ENCODE peak calls at places on chromosomes 11 and 22, in four cellular contexts. One of them, this sample, is unnamed.
A peak's percentile ranks its signal among the peaks of the same experiment; 100 is the strongest.

GRCh38 chr11:4531666-4532065 is 13.3 kb upstream of the OR52M1 start:
- DNase-seq in IMR-90: no peak
- DNase-seq in SK-N-SH: no peak
- DNase-seq in hepatocyte: no peak
- DNase-seq in this sample: no peak

GRCh38 chr22:45071618-45072017 is 61.8 kb upstream of the PHF21B start:
- DNase-seq in IMR-90: no peak
- DNase-seq in SK-N-SH: no peak
- DNase-seq in hepatocyte: no peak
- DNase-seq in this sample: no peak

GRCh38 chr11:42043312-42043711 is 583.9 kb upstream of the LRRC4C start:
- DNase-seq in IMR-90: no peak
- DNase-seq in SK-N-SH: no peak
- DNase-seq in hepatocyte: no peak
- DNase-seq in this sample: no peak

GRCh38 chr11:95650271-95650670 is 139.3 kb downstream of the FAM76B start:
- DNase-seq in IMR-90: no peak
- DNase-seq in SK-N-SH: no peak
- DNase-seq in hepatocyte: no peak
- DNase-seq in this sample: no peak

GRCh38 chr11:33835143-33835878 is 56.6 kb downstream of the LMO2 start:
- DNase-seq in IMR-90: peak; percentile 76
- DNase-seq in SK-N-SH: peak; percentile 39
- DNase-seq in hepatocyte: peak; percentile 73
- DNase-seq in this sample: peak; percentile 16

GRCh38 chr11:32892355-32893090 is at the start of gene QSER1:
- DNase-seq in IMR-90: peak; percentile 41
- DNase-seq in SK-N-SH: peak; percentile 97
- DNase-seq in hepatocyte: peak; percentile 88
- DNase-seq in this sample: peak; percentile 11

GRCh38 chr11:75079546-75079945 is 17.1 kb downstream of the OR2AT4 start:
- DNase-seq in IMR-90: no peak
- DNase-seq in SK-N-SH: no peak
- DNase-seq in hepatocyte: no peak
- DNase-seq in this sample: no peak

GRCh38 chr11:17267576-17267975 is 9.0 kb upstream of the NUCB2 start:
- DNase-seq in IMR-90: peak; percentile 33
- DNase-seq in SK-N-SH: no peak
- DNase-seq in hepatocyte: peak; percentile 40
- DNase-seq in this sample: peak; percentile 89

GRCh38 chr22:25334091-25334490 is 114.7 kb downstream of the CRYBB2 start:
- DNase-seq in IMR-90: peak; percentile 16
- DNase-seq in SK-N-SH: no peak
- DNase-seq in hepatocyte: peak; percentile 53
- DNase-seq in this sample: peak; percentile 41

GRCh38 chr22:25113316-25113721 is 86.3 kb upstream of the CRYBB3 start:
- DNase-seq in IMR-90: no peak
- DNase-seq in SK-N-SH: no peak
- DNase-seq in hepatocyte: peak; percentile 22
- DNase-seq in this sample: no peak

GRCh38 chr11:102807921-102808320 is 10.0 kb upstream of the MMP1 start:
- DNase-seq in IMR-90: peak; percentile 19
- DNase-seq in SK-N-SH: peak; percentile 36
- DNase-seq in hepatocyte: peak; percentile 51
- DNase-seq in this sample: peak; percentile 36

GRCh38 chr11:108685419-108686161 is 20.7 kb downstream of the DDX10 start:
- DNase-seq in IMR-90: peak; percentile 29
- DNase-seq in SK-N-SH: no peak
- DNase-seq in hepatocyte: no peak
- DNase-seq in this sample: no peak

GRCh38 chr11:109984634-109985289 is 108.4 kb upstream of the ZC3H12C start:
- DNase-seq in IMR-90: no peak
- DNase-seq in SK-N-SH: no peak
- DNase-seq in hepatocyte: no peak
- DNase-seq in this sample: peak; percentile 34

GRCh38 chr11:131889146-131889577 is 518.7 kb downstream of the NTM start:
- DNase-seq in IMR-90: peak; percentile 95
- DNase-seq in SK-N-SH: peak; percentile 44
- DNase-seq in hepatocyte: peak; percentile 43
- DNase-seq in this sample: peak; percentile 36

GRCh38 chr22:22421392-22421791 is 87.2 kb downstream of the ZNF280B start:
- DNase-seq in IMR-90: no peak
- DNase-seq in SK-N-SH: no peak
- DNase-seq in hepatocyte: no peak
- DNase-seq in this sample: no peak

GRCh38 chr22:25282346-25282670 is 62.9 kb downstream of the CRYBB2 start:
- DNase-seq in IMR-90: no peak
- DNase-seq in SK-N-SH: no peak
- DNase-seq in hepatocyte: no peak
- DNase-seq in this sample: no peak

GRCh38 chr11:55658608-55659007 is 3.4 kb upstream of the OR4C6 start:
- DNase-seq in IMR-90: no peak
- DNase-seq in SK-N-SH: no peak
- DNase-seq in hepatocyte: no peak
- DNase-seq in this sample: no peak

GRCh38 chr22:20430101-20430640 is 7.5 kb downstream of the SCARF2 start:
- DNase-seq in IMR-90: no peak
- DNase-seq in SK-N-SH: no peak
- DNase-seq in hepatocyte: no peak
- DNase-seq in this sample: no peak

GRCh38 chr11:76408171-76408965 is 27.2 kb downstream of the GVQW3 start:
- DNase-seq in IMR-90: no peak
- DNase-seq in SK-N-SH: peak; percentile 27
- DNase-seq in hepatocyte: no peak
- DNase-seq in this sample: no peak

GRCh38 chr22:23045461-23045860 is 24.9 kb upstream of the GNAZ start:
- DNase-seq in IMR-90: no peak
- DNase-seq in SK-N-SH: no peak
- DNase-seq in hepatocyte: no peak
- DNase-seq in this sample: no peak

GRCh38 chr22:30249049-30250038 is 2.8 kb upstream of the LIF start:
- DNase-seq in IMR-90: no peak
- DNase-seq in SK-N-SH: no peak
- DNase-seq in hepatocyte: peak; percentile 67
- DNase-seq in this sample: no peak

GRCh38 chr11:123973816-123974215 is 3.8 kb downstream of the OR10S1 start:
- DNase-seq in IMR-90: peak; percentile 4
- DNase-seq in SK-N-SH: no peak
- DNase-seq in hepatocyte: no peak
- DNase-seq in this sample: no peak

GRCh38 chr22:23260645-23261581 is 80.6 kb downstream of the BCR start:
- DNase-seq in IMR-90: no peak
- DNase-seq in SK-N-SH: no peak
- DNase-seq in hepatocyte: no peak
- DNase-seq in this sample: no peak

GRCh38 chr11:17653606-17654005 is 65.8 kb upstream of the MYOD1 start:
- DNase-seq in IMR-90: no peak
- DNase-seq in SK-N-SH: no peak
- DNase-seq in hepatocyte: no peak
- DNase-seq in this sample: no peak

GRCh38 chr11:103920933-103921332 is 115.5 kb upstream of the DDI1 start:
- DNase-seq in IMR-90: no peak
- DNase-seq in SK-N-SH: no peak
- DNase-seq in hepatocyte: no peak
- DNase-seq in this sample: no peak

GRCh38 chr11:69663326-69663725 is 11.8 kb downstream of the LTO1 start:
- DNase-seq in IMR-90: no peak
- DNase-seq in SK-N-SH: no peak
- DNase-seq in hepatocyte: no peak
- DNase-seq in this sample: no peak

GRCh38 chr11:31676280-31676982 is 134.7 kb downstream of the PAX6 start:
- DNase-seq in IMR-90: no peak
- DNase-seq in SK-N-SH: no peak
- DNase-seq in hepatocyte: no peak
- DNase-seq in this sample: no peak
- H3K4me1 ChIP-seq in IMR-90: no peaks in the 10 kb centered on the region
- H3K4me1 ChIP-seq in SK-N-SH: no peaks in the 10 kb centered on the region
- H3K4me1 ChIP-seq in hepatocyte: no peaks in the 10 kb centered on the region
- H3K4me1 ChIP-seq in this sample: no peaks in the 10 kb centered on the region

DNA sequence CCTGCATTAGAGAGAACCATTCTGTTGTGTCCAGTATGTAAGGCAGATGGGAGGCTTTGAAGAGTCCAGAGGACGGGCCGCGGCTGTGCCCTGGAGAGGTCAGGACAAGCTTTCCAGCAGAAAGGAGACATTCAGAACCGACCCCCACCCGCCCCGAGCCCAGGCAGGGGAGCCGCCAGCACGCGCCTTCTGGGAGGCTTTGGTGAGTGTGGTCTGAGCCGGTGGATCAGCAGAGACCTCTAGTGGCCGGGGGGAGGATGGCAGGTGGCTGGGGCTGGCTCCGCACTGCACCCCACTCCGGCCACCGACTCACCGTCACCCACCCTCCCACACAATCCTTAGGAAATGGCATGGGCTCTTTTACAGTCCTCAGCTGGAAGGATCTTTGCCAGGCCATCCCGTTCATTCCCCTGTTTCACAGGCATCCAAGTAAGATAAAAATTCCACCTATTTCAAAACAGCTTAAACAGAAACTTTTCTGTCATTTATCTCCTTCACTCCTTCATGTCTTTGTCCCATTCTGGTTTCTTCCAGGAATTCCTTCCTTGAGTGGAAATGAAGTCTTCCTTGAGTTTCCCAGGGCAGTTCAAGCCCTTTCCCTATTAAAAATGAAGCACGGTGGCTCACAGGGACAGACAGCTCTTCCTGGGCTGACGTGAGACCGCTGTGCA is 91.1 kb downstream of the FEZ1 start:
- DNase-seq in IMR-90: peak; percentile 47
- DNase-seq in SK-N-SH: peak; percentile 91
- DNase-seq in hepatocyte: peak; percentile 82
- DNase-seq in this sample: peak; percentile 54
- H3K4me3 ChIP-seq in IMR-90: no peak overlapping the region
- H3K4me3 ChIP-seq in SK-N-SH: no peak overlapping the region
- H3K4me3 ChIP-seq in hepatocyte: no peak overlapping the region
- H3K4me3 ChIP-seq in this sample: no peak overlapping the region

GRCh38 chr22:39214383-39215069 is 30.3 kb downstream of the PDGFB start:
- DNase-seq in IMR-90: peak; percentile 36
- DNase-seq in SK-N-SH: no peak
- DNase-seq in hepatocyte: no peak
- DNase-seq in this sample: peak; percentile 95

GRCh38 chr22:39214006-39214382 is 30.8 kb downstream of the PDGFB start:
- DNase-seq in IMR-90: no peak
- DNase-seq in SK-N-SH: no peak
- DNase-seq in hepatocyte: no peak
- DNase-seq in this sample: no peak

GRCh38 chr22:39215430-39216142 is 29.2 kb downstream of the PDGFB start:
- DNase-seq in IMR-90: no peak
- DNase-seq in SK-N-SH: no peak
- DNase-seq in hepatocyte: no peak
- DNase-seq in this sample: peak; percentile 28

GRCh38 chr22:39216143-39216490 is 28.7 kb downstream of the PDGFB start:
- DNase-seq in IMR-90: no peak
- DNase-seq in SK-N-SH: no peak
- DNase-seq in hepatocyte: no peak
- DNase-seq in this sample: peak; percentile 57

DNA sequence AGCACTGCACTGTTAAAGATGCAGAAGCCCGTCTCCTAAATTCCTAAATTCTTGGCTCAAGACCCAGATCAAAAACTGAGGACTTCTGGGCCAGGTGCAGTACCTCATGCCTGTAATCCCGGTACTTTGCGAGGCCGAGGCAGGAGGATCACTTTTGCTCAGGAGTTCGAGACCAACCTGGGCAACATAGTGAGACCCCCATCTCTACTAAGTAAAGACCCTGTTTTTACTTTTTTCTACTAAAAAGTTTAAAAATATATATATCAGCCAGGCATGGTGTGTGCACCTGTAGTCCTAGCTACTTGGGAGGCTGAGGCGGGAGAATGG is 29.7 kb downstream of the PDGFB start:
- DNase-seq in IMR-90: no peak
- DNase-seq in SK-N-SH: no peak
- DNase-seq in hepatocyte: no peak
- DNase-seq in this sample: no peak
- H2AFZ ChIP-seq in IMR-90: no peak overlapping the region
- H2AFZ ChIP-seq in SK-N-SH: no peak overlapping the region
- H2AFZ ChIP-seq in hepatocyte: no peak overlapping the region
- H2AFZ ChIP-seq in this sample: no peak overlapping the region

GRCh38 chr11:57786436-57786835 is 24.8 kb downstream of the CTNND1 start:
- DNase-seq in IMR-90: peak; percentile 38
- DNase-seq in SK-N-SH: no peak
- DNase-seq in hepatocyte: no peak
- DNase-seq in this sample: peak; percentile 35
- H3K4me1 ChIP-seq in IMR-90: peaks cover 15% of the 10 kb centered on the region
- H3K4me1 ChIP-seq in SK-N-SH: peaks cover 15% of the 10 kb centered on the region
- H3K4me1 ChIP-seq in hepatocyte: peaks cover 58% of the 10 kb centered on the region
- H3K4me1 ChIP-seq in this sample: peaks cover 14% of the 10 kb centered on the region

GRCh38 chr22:40685406-40685805 is 6.1 kb downstream of the MCHR1 start:
- DNase-seq in IMR-90: no peak
- DNase-seq in SK-N-SH: no peak
- DNase-seq in hepatocyte: no peak
- DNase-seq in this sample: no peak
- H3K4me3 ChIP-seq in IMR-90: no peak overlapping the region
- H3K4me3 ChIP-seq in SK-N-SH: no peak overlapping the region
- H3K4me3 ChIP-seq in hepatocyte: no peak overlapping the region
- H3K4me3 ChIP-seq in this sample: no peak overlapping the region

GRCh38 chr22:17370036-17370765 is 941 bp downstream of the CECR2 start:
- DNase-seq in IMR-90: no peak
- DNase-seq in SK-N-SH: peak; percentile 32
- DNase-seq in hepatocyte: peak; percentile 60
- DNase-seq in this sample: peak; percentile 32
- H2AFZ ChIP-seq in IMR-90: no peak overlapping the region
- H2AFZ ChIP-seq in SK-N-SH: no peak overlapping the region
- H2AFZ ChIP-seq in hepatocyte: peak overlapping the region; percentile 84
- H2AFZ ChIP-seq in this sample: peak overlapping the region; percentile 90

GRCh38 chr11:11407738-11408084 is 54.7 kb upstream of the CSNK2A3 start:
- DNase-seq in IMR-90: no peak
- DNase-seq in SK-N-SH: no peak
- DNase-seq in hepatocyte: no peak
- DNase-seq in this sample: no peak
- H3K4me1 ChIP-seq in IMR-90: peaks cover 4% of the 10 kb centered on the region
- H3K4me1 ChIP-seq in SK-N-SH: no peaks in the 10 kb centered on the region
- H3K4me1 ChIP-seq in hepatocyte: peaks cover 16% of the 10 kb centered on the region
- H3K4me1 ChIP-seq in this sample: peaks cover 46% of the 10 kb centered on the region

This sample was measured in trophoblast cell.